ENCODE peak calls at places on chromosomes 6 and 20, in four cellular contexts. L, C, M and U are unnamed samples.

GRCh38 chr20:34953960-34954359 is 1.6 kb downstream of the GSS start:
- DNase-seq in L (no peak), M (no peak), C (no peak), U (no peak)

GRCh38 chr6:159042003-159042823 is 2.6 kb downstream of the TAGAP start:
- DNase-seq in C (no peak), M (peak; percentile 89), L (peak; percentile 47), U (peak; percentile 81)

GRCh38 chr6:56518995-56519767 is 123.5 kb downstream of the DST start:
- DNase-seq in L (no peak), C (no peak), M (no peak), U (no peak)

GRCh38 chr20:39152126-39152525 is 190.0 kb downstream of the DHX35 start:
- DNase-seq in C (no peak), M (peak; percentile 58), L (no peak), U (no peak)

GRCh38 chr6:100665041-100665380 is 200.3 kb upstream of the SIM1 start:
- DNase-seq in L (no peak), M (no peak), C (no peak), U (no peak)

GRCh38 chr6:108798672-108799355 is 49.4 kb upstream of the ARMC2 start:
- DNase-seq in C (peak; percentile 76), M (no peak), L (no peak), U (no peak)

GRCh38 chr20:63836335-63837133 is 5.5 kb upstream of the ZBTB46 start:
- DNase-seq in C (no peak), L (no peak), M (no peak), U (no peak)

GRCh38 chr20:39886650-39887190 is 802.3 kb downstream of the MAFB start:
- DNase-seq in C (no peak), L (no peak), M (no peak), U (no peak)

GRCh38 chr20:53133134-53133533 is 161.0 kb downstream of the TSHZ2 start:
- DNase-seq in L (no peak), M (no peak), C (no peak), U (no peak)

GRCh38 chr6:142784344-142784743 is 160.6 kb downstream of the HIVEP2 start:
- DNase-seq in L (no peak), M (no peak), C (no peak), U (no peak)

GRCh38 chr20:14716251-14716650 is 378.8 kb upstream of the FLRT3 start:
- DNase-seq in M (no peak), L (no peak), C (no peak), U (no peak)

GRCh38 chr20:32050851-32051556 is 1.0 kb upstream of the HCK start:
- DNase-seq in L (no peak), M (no peak), C (no peak), U (no peak)

GRCh38 chr20:46840054-46840729 is 54.5 kb upstream of the EYA2 start:
- DNase-seq in C (no peak), L (no peak), M (no peak), U (no peak)

GRCh38 chr6:90516074-90516660 is 70.7 kb downstream of the MAP3K7 start:
- DNase-seq in L (no peak), M (no peak), C (no peak), U (no peak)

GRCh38 chr6:30154709-30155521 is 6.1 kb downstream of the TRIM10 start:
- DNase-seq in M (no peak), L (peak; percentile 47), C (no peak), U (peak; percentile 20)

GRCh38 chr20:51462566-51463276 is 79.8 kb downstream of the NFATC2 start:
- DNase-seq in C (peak; percentile 93), M (no peak), L (peak; percentile 65), U (no peak)

GRCh38 chr20:33674294-33675126 is at the start of gene NECAB3:
- DNase-seq in C (peak; percentile 92), L (peak; percentile 54), M (peak; percentile 80), U (peak; percentile 91)

GRCh38 chr6:51633424-51633823 is 454.0 kb downstream of the PKHD1 start:
- DNase-seq in L (no peak), M (no peak), C (no peak), U (no peak)

GRCh38 chr20:33791959-33792597 is 19.1 kb upstream of the CHMP4B start:
- DNase-seq in L (peak; percentile 45), C (peak; percentile 78), M (peak; percentile 7), U (peak; percentile 72)

GRCh38 chr6:42400031-42400760 is 51.5 kb downstream of the TRERF1 start:
- DNase-seq in M (no peak), C (no peak), L (no peak), U (no peak)

GRCh38 chr6:57173886-57174510 is 1.9 kb downstream of the BAG2 start:
- DNase-seq in L (peak; percentile 76), M (no peak), C (no peak), U (no peak)

GRCh38 chr20:49270177-49270576 is 7.7 kb downstream of the ZNFX1 start:
- DNase-seq in C (no peak), M (no peak), L (no peak), U (no peak)

GRCh38 chr6:169849396-169849795 is 98.0 kb downstream of the ERMARD start:
- DNase-seq in M (no peak), L (no peak), C (no peak), U (no peak)

GRCh38 chr20:35598476-35598875 is 17.2 kb upstream of the SPAG4 start:
- DNase-seq in M (no peak), C (no peak), L (no peak), U (no peak)

GRCh38 chr6:34589633-34590139 is 33.6 kb upstream of the SPDEF start:
- DNase-seq in L (no peak), M (no peak), C (no peak), U (no peak)

GRCh38 chr20:50276119-50277063 is 85.8 kb downstream of the CEBPB start:
- DNase-seq in C (peak; percentile 58), L (no peak), M (no peak), U (no peak)

GRCh38 chr20:25071722-25072121 is 10.2 kb downstream of the VSX1 start:
- DNase-seq in C (no peak), M (no peak), L (no peak), U (no peak)

GRCh38 chr6:116447496-116448011 is 13.6 kb upstream of the CALHM6 start:
- DNase-seq in C (no peak), L (peak; percentile 90), M (no peak), U (no peak)

GRCh38 chr6:54617730-54618129 is 228.8 kb upstream of the FAM83B start:
- DNase-seq in L (peak; percentile 83), C (no peak), M (no peak), U (no peak)

GRCh38 chr6:7268362-7269310 is 44.4 kb downstream of the SSR1 start:
- DNase-seq in M (no peak), L (no peak), C (peak; percentile 65), U (no peak)

GRCh38 chr20:46169245-46170171 is 51.4 kb downstream of the CD40 start:
- DNase-seq in M (no peak), C (no peak), L (no peak), U (no peak)

GRCh38 chr6:129890164-129890563 is 29.0 kb upstream of the TMEM244 start:
- DNase-seq in L (peak; percentile 80), C (no peak), M (no peak), U (no peak)

GRCh38 chr20:25063546-25063945 is 5.6 kb upstream of the ACSS1 start:
- DNase-seq in C (peak; percentile 49), M (no peak), L (no peak), U (no peak)

GRCh38 chr20:25081730-25082497 is at the start of gene VSX1:
- DNase-seq in C (no peak), L (no peak), M (no peak), U (no peak)

GRCh38 chr6:33700391-33701050 is 11.0 kb downstream of the UQCC2 start:
- DNase-seq in M (peak; percentile 34), L (peak; percentile 69), C (peak; percentile 82), U (peak; percentile 45)

GRCh38 chr6:39389372-39389767 is 66.9 kb upstream of the KCNK16 start:
- DNase-seq in L (no peak), C (no peak), M (no peak), U (peak; percentile 52)

GRCh38 chr6:128172752-128173151 is 271.9 kb upstream of the THEMIS start:
- DNase-seq in M (no peak), L (no peak), C (no peak), U (no peak)

GRCh38 chr6:135423649-135424128 is 73.9 kb downstream of the AHI1 start:
- DNase-seq in C (no peak), L (peak; percentile 63), M (peak; percentile 59), U (peak; percentile 52)

GRCh38 chr6:39260451-39260850 is 31.2 kb upstream of the KCNK5 start:
- DNase-seq in C (no peak), M (no peak), L (no peak), U (no peak)